ENCODE peak calls at places on chromosome 6, in eight cellular contexts. E is OCI-LY7, D is cardiac muscle cell, W is BE2C, P is choroid plexus epithelial cell, Z is foreskin fibroblast, O is GM13977, Y is body of pancreas. K is an unnamed sample.

GRCh38 chr6:137013738-137014602 is 30.8 kb downstream of the IL20RA start:
- DNase-seq in E (peak; percentile 4), D (peak; percentile 54), W (peak; percentile 40), P (peak; percentile 77), Z (peak; percentile 36), O (no peak), Y (no peak), K (no peak)

GRCh38 chr6:136792066-136792944 is at the start of gene MAP3K5:
- DNase-seq in E (peak; percentile 94), D (peak; percentile 80), W (peak; percentile 80), P (peak; percentile 88), Z (peak; percentile 84), O (peak; percentile 69), Y (peak; percentile 94), K (peak; percentile 74)

GRCh38 chr6:9647599-9647998 is 767.3 kb downstream of the TFAP2A start:
- DNase-seq in E (no peak), D (no peak), W (no peak), P (peak; percentile 20), Z (no peak), O (no peak), Y (no peak), K (no peak)

GRCh38 chr6:108588586-108588985 is 27.9 kb downstream of the FOXO3 start:
- DNase-seq in E (peak; percentile 40), D (no peak), W (no peak), P (peak; percentile 83), Z (peak; percentile 69), O (no peak), Y (no peak), K (no peak)

GRCh38 chr6:108348655-108349349 is 53.9 kb downstream of the AFG1L start:
- DNase-seq in E (no peak), D (no peak), W (no peak), P (no peak), Z (no peak), O (peak; percentile 74), Y (no peak), K (peak; percentile 83)

GRCh38 chr6:142822882-142823578 is 121.9 kb downstream of the HIVEP2 start:
- DNase-seq in E (no peak), D (peak; percentile 21), W (peak; percentile 75), P (no peak), Z (no peak), O (no peak), Y (no peak), K (no peak)

GRCh38 chr6:2940010-2940850 is 31.1 kb downstream of the SERPINB6 start:
- DNase-seq in E (peak; percentile 25), D (no peak), W (no peak), P (no peak), Z (no peak), O (peak; percentile 90), Y (no peak), K (peak; percentile 85)

GRCh38 chr6:169863149-169863525 is 111.7 kb downstream of the ERMARD start:
- DNase-seq in E (no peak), D (no peak), W (no peak), P (no peak), Z (no peak), O (no peak), Y (no peak), K (no peak)

GRCh38 chr6:117555882-117556498 is 46.3 kb downstream of the GOPC start:
- DNase-seq in E (peak; percentile 32), D (peak; percentile 51), W (peak; percentile 38), P (peak; percentile 61), Z (no peak), O (no peak), Y (peak; percentile 60), K (no peak)

GRCh38 chr6:38982470-38982869 is 66.1 kb upstream of the GLP1R start:
- DNase-seq in E (no peak), D (peak; percentile 14), W (no peak), P (no peak), Z (no peak), O (no peak), Y (no peak), K (no peak)

GRCh38 chr6:74733830-74734591 is 471.8 kb downstream of the COL12A1 start:
- DNase-seq in E (no peak), D (no peak), W (no peak), P (peak; percentile 46), Z (no peak), O (no peak), Y (no peak), K (no peak)

GRCh38 chr6:35635601-35636597 is 52.8 kb downstream of the FKBP5 start:
- DNase-seq in E (no peak), D (no peak), W (no peak), P (peak; percentile 50), Z (peak; percentile 19), O (no peak), Y (no peak), K (no peak)

GRCh38 chr6:105400501-105400900 is 2.4 kb downstream of the PREP start:
- DNase-seq in E (no peak), D (no peak), W (no peak), P (no peak), Z (no peak), O (no peak), Y (no peak), K (no peak)

GRCh38 chr6:106799008-106799952 is 169.9 kb downstream of the QRSL1 start:
- DNase-seq in E (no peak), D (peak; percentile 34), W (no peak), P (peak; percentile 12), Z (no peak), O (no peak), Y (no peak), K (no peak)

GRCh38 chr6:63448229-63448628 is 124.1 kb upstream of the LOC128125822 start:
- DNase-seq in E (no peak), D (no peak), W (no peak), P (peak; percentile 6), Z (no peak), O (no peak), Y (no peak), K (no peak)

GRCh38 chr6:47256981-47257730 is 52.5 kb downstream of the TNFRSF21 start:
- DNase-seq in E (no peak), D (no peak), W (no peak), P (no peak), Z (no peak), O (no peak), Y (no peak), K (no peak)

GRCh38 chr6:96162711-96163120 is 146.9 kb downstream of the FUT9 start:
- DNase-seq in E (no peak), D (no peak), W (no peak), P (no peak), Z (no peak), O (no peak), Y (no peak), K (no peak)

GRCh38 chr6:63263456-63263855 is 52.2 kb downstream of the FKBP1C start:
- DNase-seq in E (no peak), D (no peak), W (no peak), P (no peak), Z (no peak), O (no peak), Y (no peak), K (no peak)

GRCh38 chr6:76972463-76972862 is 490.8 kb downstream of the HTR1B start:
- DNase-seq in E (no peak), D (no peak), W (no peak), P (no peak), Z (no peak), O (no peak), Y (no peak), K (no peak)

DNA sequence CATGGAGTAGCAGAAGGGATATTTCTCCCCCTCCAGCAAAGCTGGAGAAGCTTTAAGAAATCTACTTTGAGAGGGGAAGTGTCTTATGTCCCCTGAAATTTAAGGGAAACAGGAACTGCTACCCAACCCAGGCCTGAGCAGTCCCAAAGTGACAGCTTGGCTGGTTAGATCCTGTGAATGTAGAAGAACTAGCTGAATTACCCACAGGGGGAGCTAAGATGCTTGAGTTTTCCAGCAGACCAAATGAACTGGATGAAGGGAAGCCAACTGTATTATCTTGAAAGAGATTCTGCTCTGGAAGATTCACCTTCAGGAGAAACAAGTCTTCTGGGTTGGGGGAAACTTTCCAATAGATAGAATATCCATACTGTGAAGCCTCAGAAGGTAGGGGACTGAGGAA is 303.3 kb upstream of the MMS22L start:
- DNase-seq in E (no peak), D (peak; percentile 50), W (peak; percentile 26), P (peak; percentile 69), Z (no peak), O (peak; percentile 7), Y (no peak), K (no peak)
- TF ChIP-seq CTCF in E (peak; percentile 33), D (no peak), W (peak; percentile 67), P (peak; percentile 64), Z (peak; percentile 23), O (peak; percentile 39), Y (no peak), K (peak; percentile 33)

GRCh38 chr6:145349950-145350510 is 385.3 kb downstream of the EPM2A start:
- DNase-seq in E (peak; percentile 12), D (peak; percentile 53), W (peak; percentile 28), P (no peak), Z (no peak), O (peak; percentile 38), Y (no peak), K (peak; percentile 16)
- TF ChIP-seq CTCF in E (no peak), D (no peak), W (no peak), P (no peak), Z (no peak), O (no peak), Y (no peak), K (no peak)

GRCh38 chr6:156659317-156660198 is 117.6 kb upstream of the ARID1B start:
- DNase-seq in E (peak; percentile 35), D (no peak), W (no peak), P (no peak), Z (no peak), O (peak; percentile 43), Y (no peak), K (no peak)

GRCh38 chr6:156658186-156658585 is 119.0 kb upstream of the ARID1B start:
- DNase-seq in E (no peak), D (no peak), W (no peak), P (peak; percentile 94), Z (peak; percentile 48), O (no peak), Y (no peak), K (no peak)

GRCh38 chr6:156658596-156659316 is 118.4 kb upstream of the ARID1B start:
- DNase-seq in E (no peak), D (no peak), W (no peak), P (no peak), Z (no peak), O (no peak), Y (no peak), K (no peak)

GRCh38 chr6:156660389-156660788 is 116.8 kb upstream of the ARID1B start:
- DNase-seq in E (no peak), D (no peak), W (no peak), P (no peak), Z (no peak), O (no peak), Y (no peak), K (no peak)

GRCh38 chr6:156662025-156662445 is 115.1 kb upstream of the ARID1B start:
- DNase-seq in E (peak; percentile 37), D (no peak), W (peak; percentile 75), P (no peak), Z (peak; percentile 13), O (peak; percentile 45), Y (peak; percentile 64), K (peak; percentile 47)
- TF ChIP-seq CTCF in E (peak; percentile 84), D (peak; percentile 24), W (peak; percentile 85), P (peak; percentile 35), Z (peak; percentile 44), O (peak; percentile 57), Y (peak; percentile 34), K (no peak)

DNA sequence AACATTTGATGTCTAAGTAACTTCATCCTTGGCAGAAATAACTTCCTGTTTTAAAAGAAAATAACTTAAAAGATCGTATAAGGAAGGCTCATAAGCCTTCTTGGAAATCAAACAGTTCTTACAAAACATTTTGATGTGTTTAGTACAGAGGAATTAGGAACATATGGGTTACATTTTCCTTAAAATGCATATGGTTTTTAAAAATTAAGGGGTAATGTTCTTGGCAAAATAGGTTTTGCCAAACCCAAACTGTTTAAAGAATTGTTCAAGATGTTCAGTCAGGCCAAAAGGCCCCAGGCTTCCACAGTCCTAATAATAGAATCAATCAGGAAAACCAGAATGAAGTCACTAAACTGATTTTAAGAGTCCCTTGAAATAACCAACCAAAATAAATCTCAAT is 142.7 kb upstream of the SLC35B3 start:
- DNase-seq in E (no peak), D (no peak), W (no peak), P (no peak), Z (no peak), O (no peak), Y (no peak), K (no peak)
- TF ChIP-seq CTCF in E (no peak), D (no peak), W (no peak), P (no peak), Z (no peak), O (no peak), Y (no peak), K (no peak)